ENCODE peak calls at places on chromosomes 7 and 10, in four cellular contexts. One of them, this sample, is unnamed.
A peak's percentile ranks its signal among the peaks of the same experiment; 100 is the strongest.

GRCh38 chr7:45638916-45639315 is 64.7 kb downstream of the ADCY1 start:
- DNase-seq in endothelial cell: no peak
- DNase-seq in fibroblast of pulmonary artery: no peak
- DNase-seq in lower leg skin: no peak
- DNase-seq in this sample: no peak

GRCh38 chr10:91575044-91575610 is 57.7 kb downstream of the PPP1R3C start:
- DNase-seq in endothelial cell: no peak
- DNase-seq in fibroblast of pulmonary artery: no peak
- DNase-seq in lower leg skin: no peak
- DNase-seq in this sample: no peak

GRCh38 chr7:91126762-91127161 is 137.5 kb upstream of the FZD1 start:
- DNase-seq in endothelial cell: no peak
- DNase-seq in fibroblast of pulmonary artery: no peak
- DNase-seq in lower leg skin: no peak
- DNase-seq in this sample: no peak

GRCh38 chr10:116470768-116471415 is 43.2 kb downstream of the PNLIPRP3 start:
- DNase-seq in endothelial cell: peak; percentile 46
- DNase-seq in fibroblast of pulmonary artery: no peak
- DNase-seq in lower leg skin: no peak
- DNase-seq in this sample: no peak

GRCh38 chr7:132239422-132239994 is 336.8 kb downstream of the PLXNA4 start:
- DNase-seq in endothelial cell: no peak
- DNase-seq in fibroblast of pulmonary artery: no peak
- DNase-seq in lower leg skin: no peak
- DNase-seq in this sample: no peak

GRCh38 chr7:133602291-133602690 is 349.4 kb downstream of the EXOC4 start:
- DNase-seq in endothelial cell: no peak
- DNase-seq in fibroblast of pulmonary artery: peak; percentile 74
- DNase-seq in lower leg skin: no peak
- DNase-seq in this sample: no peak

GRCh38 chr7:135616136-135616535 is 46.2 kb upstream of the STMP1 start:
- DNase-seq in endothelial cell: no peak
- DNase-seq in fibroblast of pulmonary artery: no peak
- DNase-seq in lower leg skin: no peak
- DNase-seq in this sample: no peak

GRCh38 chr7:70776627-70777101 is 355.3 kb upstream of the GALNT17 start:
- DNase-seq in endothelial cell: no peak
- DNase-seq in fibroblast of pulmonary artery: peak; percentile 1
- DNase-seq in lower leg skin: no peak
- DNase-seq in this sample: no peak

GRCh38 chr7:145557805-145558204 is 558.8 kb upstream of the CNTNAP2 start:
- DNase-seq in endothelial cell: no peak
- DNase-seq in fibroblast of pulmonary artery: no peak
- DNase-seq in lower leg skin: no peak
- DNase-seq in this sample: no peak

GRCh38 chr10:45008524-45009161 is 7.9 kb downstream of the ZNF22 start:
- DNase-seq in endothelial cell: peak; percentile 44
- DNase-seq in fibroblast of pulmonary artery: peak; percentile 94
- DNase-seq in lower leg skin: no peak
- DNase-seq in this sample: no peak

GRCh38 chr10:61188691-61189090 is 244.7 kb upstream of the RHOBTB1 start:
- DNase-seq in endothelial cell: no peak
- DNase-seq in fibroblast of pulmonary artery: no peak
- DNase-seq in lower leg skin: no peak
- DNase-seq in this sample: no peak

GRCh38 chr7:27176343-27176731 is 2.2 kb upstream of the HOXA10 start:
- DNase-seq in endothelial cell: no peak
- DNase-seq in fibroblast of pulmonary artery: no peak
- DNase-seq in lower leg skin: no peak
- DNase-seq in this sample: peak; percentile 50

GRCh38 chr10:51485668-51486067 is 213.7 kb downstream of the CSTF2T start:
- DNase-seq in endothelial cell: no peak
- DNase-seq in fibroblast of pulmonary artery: no peak
- DNase-seq in lower leg skin: no peak
- DNase-seq in this sample: no peak

GRCh38 chr7:2979276-2979675 is 64.4 kb downstream of the CARD11 start:
- DNase-seq in endothelial cell: no peak
- DNase-seq in fibroblast of pulmonary artery: no peak
- DNase-seq in lower leg skin: no peak
- DNase-seq in this sample: no peak

GRCh38 chr10:58177362-58177947 is 90.2 kb downstream of the IPMK start:
- DNase-seq in endothelial cell: no peak
- DNase-seq in fibroblast of pulmonary artery: peak; percentile 67
- DNase-seq in lower leg skin: no peak
- DNase-seq in this sample: no peak

GRCh38 chr10:105149371-105149871 is 508.3 kb downstream of the SORCS3 start:
- DNase-seq in endothelial cell: no peak
- DNase-seq in fibroblast of pulmonary artery: no peak
- DNase-seq in lower leg skin: no peak
- DNase-seq in this sample: no peak

GRCh38 chr7:52362521-52362920 is 672.9 kb upstream of the POM121L12 start:
- DNase-seq in endothelial cell: no peak
- DNase-seq in fibroblast of pulmonary artery: no peak
- DNase-seq in lower leg skin: no peak
- DNase-seq in this sample: no peak

GRCh38 chr7:1533569-1534329 is 3.2 kb downstream of the MAFK start:
- DNase-seq in endothelial cell: no peak
- DNase-seq in fibroblast of pulmonary artery: peak; percentile 79
- DNase-seq in lower leg skin: no peak
- DNase-seq in this sample: no peak

GRCh38 chr7:25998499-25998898 is 153.5 kb upstream of the NFE2L3 start:
- DNase-seq in endothelial cell: no peak
- DNase-seq in fibroblast of pulmonary artery: no peak
- DNase-seq in lower leg skin: no peak
- DNase-seq in this sample: no peak

GRCh38 chr7:156554488-156554887 is 86.1 kb upstream of the RNF32 start:
- DNase-seq in endothelial cell: no peak
- DNase-seq in fibroblast of pulmonary artery: no peak
- DNase-seq in lower leg skin: no peak
- DNase-seq in this sample: no peak

GRCh38 chr7:6306471-6306870 is 34.0 kb upstream of the CYTH3 start:
- DNase-seq in endothelial cell: no peak
- DNase-seq in fibroblast of pulmonary artery: peak; percentile 55
- DNase-seq in lower leg skin: no peak
- DNase-seq in this sample: no peak

GRCh38 chr7:47190462-47190861 is 391.4 kb downstream of the TNS3 start:
- DNase-seq in endothelial cell: no peak
- DNase-seq in fibroblast of pulmonary artery: no peak
- DNase-seq in lower leg skin: no peak
- DNase-seq in this sample: no peak

GRCh38 chr7:24734306-24734705 is 23.0 kb downstream of the GSDME start:
- DNase-seq in endothelial cell: no peak
- DNase-seq in fibroblast of pulmonary artery: peak; percentile 39
- DNase-seq in lower leg skin: no peak
- DNase-seq in this sample: no peak

GRCh38 chr7:79401254-79401653 is 52.2 kb downstream of the MAGI2 start:
- DNase-seq in endothelial cell: no peak
- DNase-seq in fibroblast of pulmonary artery: no peak
- DNase-seq in lower leg skin: no peak
- DNase-seq in this sample: no peak

GRCh38 chr7:37824987-37825509 is 23.3 kb upstream of the NME8 start:
- DNase-seq in endothelial cell: no peak
- DNase-seq in fibroblast of pulmonary artery: no peak
- DNase-seq in lower leg skin: no peak
- DNase-seq in this sample: no peak

GRCh38 chr10:125026036-125026931 is 84.4 kb downstream of the ZRANB1 start:
- DNase-seq in endothelial cell: no peak
- DNase-seq in fibroblast of pulmonary artery: no peak
- DNase-seq in lower leg skin: no peak
- DNase-seq in this sample: no peak

GRCh38 chr10:114179148-114179547 is at the start of gene TDRD1:
- DNase-seq in endothelial cell: no peak
- DNase-seq in fibroblast of pulmonary artery: no peak
- DNase-seq in lower leg skin: no peak
- DNase-seq in this sample: no peak

GRCh38 chr10:48242160-48242904 is 32.2 kb downstream of the FRMPD2 start:
- DNase-seq in endothelial cell: no peak
- DNase-seq in fibroblast of pulmonary artery: no peak
- DNase-seq in lower leg skin: no peak
- DNase-seq in this sample: peak; percentile 42

GRCh38 chr7:80210400-80210799 is 75.8 kb downstream of the GNAI1 start:
- DNase-seq in endothelial cell: no peak
- DNase-seq in fibroblast of pulmonary artery: no peak
- DNase-seq in lower leg skin: no peak
- DNase-seq in this sample: no peak

DNA sequence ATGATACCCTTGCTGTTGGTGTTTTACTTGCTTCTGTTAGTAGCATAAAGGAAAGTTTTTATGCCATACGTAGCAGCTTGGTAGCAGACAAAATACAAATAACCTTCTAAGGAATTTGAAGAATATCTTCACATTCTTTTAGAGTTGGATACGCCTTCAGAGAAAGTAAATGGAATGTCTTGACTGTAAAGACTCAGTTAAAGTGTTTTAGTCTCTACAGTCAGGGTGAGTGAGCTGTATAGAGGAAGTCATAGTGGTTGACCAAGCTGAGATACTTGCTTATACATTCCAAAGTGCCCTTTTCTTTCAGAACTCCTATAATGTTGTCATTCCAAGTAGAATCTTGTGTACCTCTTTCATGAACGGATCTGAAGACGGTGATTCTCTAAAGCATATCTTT is 37.7 kb downstream of the RABGEF1 start:
- DNase-seq in endothelial cell: no peak
- DNase-seq in fibroblast of pulmonary artery: peak; percentile 25
- DNase-seq in lower leg skin: no peak
- DNase-seq in this sample: no peak
- TF ChIP-seq CTCF in endothelial cell: no peak
- TF ChIP-seq CTCF in fibroblast of pulmonary artery: no peak
- TF ChIP-seq CTCF in lower leg skin: no peak
- TF ChIP-seq CTCF in this sample: no peak

DNA sequence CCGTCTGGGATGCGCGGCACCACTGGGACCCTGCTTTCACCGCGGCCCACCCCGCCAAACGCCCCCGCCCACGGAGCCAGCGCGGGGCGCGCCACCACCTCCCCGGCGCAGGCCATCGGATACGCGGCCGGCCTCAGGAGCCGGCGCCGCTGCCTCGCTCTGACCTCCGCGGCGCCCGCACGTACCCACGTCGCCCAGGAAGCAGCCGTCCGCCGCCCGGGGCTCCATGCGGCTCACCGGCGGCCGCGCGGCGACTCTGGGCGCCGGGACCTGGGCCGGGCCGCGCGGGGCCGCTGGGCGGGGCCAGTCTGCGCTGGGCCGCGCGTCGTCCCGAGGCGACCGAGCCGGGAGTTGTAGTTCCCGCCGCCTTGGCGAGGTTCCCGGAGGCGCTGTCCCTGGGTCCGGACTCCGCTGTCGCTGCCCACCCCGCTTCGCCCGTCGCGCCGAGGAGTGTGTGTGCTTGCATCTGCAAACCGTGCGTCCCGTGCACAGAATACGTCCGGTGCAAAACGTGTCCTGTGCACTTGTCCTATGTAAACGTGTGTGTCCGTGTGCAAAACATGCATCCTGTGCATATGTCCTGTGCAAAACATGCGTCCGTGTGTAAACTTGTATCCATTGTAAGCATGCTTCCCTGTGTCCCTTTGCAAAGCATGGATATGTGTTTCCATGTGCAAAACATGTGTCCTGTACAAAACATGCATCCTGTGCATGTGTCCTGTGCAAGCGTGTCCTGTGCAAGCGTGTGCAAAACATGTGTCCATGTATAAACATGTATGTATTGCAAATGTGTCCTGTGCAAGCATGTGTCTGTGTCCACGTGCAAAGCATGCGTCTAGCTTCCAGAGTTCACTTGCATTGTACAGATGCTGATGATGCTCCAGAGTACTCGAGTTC is at the start of gene ASB13:
- DNase-seq in endothelial cell: peak; percentile 57
- DNase-seq in fibroblast of pulmonary artery: peak; percentile 43
- DNase-seq in lower leg skin: peak; percentile 43
- DNase-seq in this sample: no peak
- TF ChIP-seq CTCF in endothelial cell: no peak
- TF ChIP-seq CTCF in fibroblast of pulmonary artery: no peak
- TF ChIP-seq CTCF in lower leg skin: no peak
- TF ChIP-seq CTCF in this sample: peak; percentile 36

DNA sequence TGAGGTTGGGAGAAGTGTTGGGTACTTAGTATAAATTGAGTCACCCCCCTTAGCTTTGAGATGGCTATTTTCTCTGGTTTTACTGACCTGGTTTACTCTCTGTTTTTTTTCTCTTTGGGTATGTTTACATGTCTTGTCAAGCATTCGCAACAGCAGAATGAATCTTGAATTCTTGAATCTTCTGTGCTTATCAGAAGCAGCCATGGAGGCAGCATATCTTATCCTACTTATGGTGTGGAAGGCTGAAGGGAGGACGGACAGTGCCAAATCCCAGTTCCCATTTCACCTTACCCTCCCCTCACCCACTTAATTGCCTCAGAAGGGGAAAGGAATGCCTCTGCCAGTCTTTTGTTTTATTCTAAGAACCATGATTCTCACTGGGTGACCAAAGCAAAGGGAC is 3.7 kb downstream of the SND1 start:
- DNase-seq in endothelial cell: no peak
- DNase-seq in fibroblast of pulmonary artery: no peak
- DNase-seq in lower leg skin: no peak
- DNase-seq in this sample: no peak
- TF ChIP-seq CTCF in endothelial cell: no peak
- TF ChIP-seq CTCF in fibroblast of pulmonary artery: no peak
- TF ChIP-seq CTCF in lower leg skin: no peak
- TF ChIP-seq CTCF in this sample: no peak

GRCh38 chr7:149005427-149006344 is 22.6 kb downstream of the PDIA4 start:
- DNase-seq in endothelial cell: peak; percentile 78
- DNase-seq in fibroblast of pulmonary artery: peak; percentile 79
- DNase-seq in lower leg skin: peak; percentile 71
- DNase-seq in this sample: peak; percentile 81

GRCh38 chr7:149007146-149007545 is 21.2 kb downstream of the PDIA4 start:
- DNase-seq in endothelial cell: no peak
- DNase-seq in fibroblast of pulmonary artery: no peak
- DNase-seq in lower leg skin: no peak
- DNase-seq in this sample: no peak

GRCh38 chr7:149006345-149006725 is 22.0 kb downstream of the PDIA4 start:
- DNase-seq in endothelial cell: no peak
- DNase-seq in fibroblast of pulmonary artery: no peak
- DNase-seq in lower leg skin: no peak
- DNase-seq in this sample: no peak

GRCh38 chr7:149010451-149010850 is 17.9 kb downstream of the PDIA4 start:
- DNase-seq in endothelial cell: no peak
- DNase-seq in fibroblast of pulmonary artery: no peak
- DNase-seq in lower leg skin: no peak
- DNase-seq in this sample: no peak

DNA sequence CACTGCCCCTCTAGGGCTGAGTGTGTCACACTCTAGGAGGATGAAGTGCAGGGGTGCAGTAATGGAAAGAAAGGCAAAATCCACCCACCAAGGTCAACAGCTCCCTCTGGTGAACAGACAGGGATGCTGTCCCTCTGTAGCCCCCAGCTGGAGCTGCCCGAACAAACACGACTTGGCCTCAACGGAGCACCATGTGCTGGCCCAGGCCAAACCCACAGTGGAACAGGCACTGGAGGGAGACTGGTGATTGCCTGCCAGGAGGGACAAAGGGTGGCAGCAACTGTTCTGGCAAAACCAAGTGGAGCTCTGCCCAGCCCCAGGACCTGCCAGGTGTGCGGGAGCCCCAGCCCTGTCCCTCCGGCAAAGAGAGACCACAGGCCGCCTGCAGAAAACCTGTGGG is 20.7 kb downstream of the PDIA4 start:
- DNase-seq in endothelial cell: no peak
- DNase-seq in fibroblast of pulmonary artery: no peak
- DNase-seq in lower leg skin: no peak
- DNase-seq in this sample: no peak
- TF ChIP-seq CTCF in endothelial cell: no peak
- TF ChIP-seq CTCF in fibroblast of pulmonary artery: peak; percentile 15
- TF ChIP-seq CTCF in lower leg skin: no peak
- TF ChIP-seq CTCF in this sample: peak; percentile 22